ENCODE peak calls at places on chromosomes 4 and X, in ten cellular contexts. B, O, U, M, A, S, G, V, J and C are unnamed samples.

GRCh38 chr4:168857546-168858314 is 152.3 kb downstream of the CBR4 start:
- DNase-seq in U (no peak), A (no peak), B (no peak), J (no peak), V (no peak), S (no peak), G (no peak), M (no peak), O (no peak), C (no peak)

GRCh38 chr4:75671802-75672421 is 1.3 kb downstream of the G3BP2 start:
- DNase-seq in V (no peak), A (no peak), M (no peak), B (no peak), J (no peak), G (peak), S (no peak), U (no peak), O (no peak), C (no peak)

GRCh38 chr4:2646386-2647149 is 109.6 kb downstream of the TNIP2 start:
- DNase-seq in G (no peak), M (no peak), O (no peak), A (no peak), B (no peak), S (no peak), V (no peak), U (no peak), J (peak), C (no peak)

GRCh38 chr4:38567448-38567847 is 96.6 kb upstream of the KLF3 start:
- DNase-seq in O (no peak), U (no peak), S (no peak), J (no peak), G (no peak), M (no peak), B (no peak), A (no peak), V (no peak), C (no peak)

GRCh38 chrX:9866633-9867032 is 80.4 kb downstream of the SHROOM2 start:
- DNase-seq in M (no peak), U (no peak), G (no peak), V (no peak), S (no peak), B (no peak), O (no peak), A (no peak), J (no peak), C (no peak)

GRCh38 chrX:1763294-1763693 is 148.4 kb downstream of the ASMT start:
- DNase-seq in M (no peak), S (no peak), J (no peak), A (no peak), U (no peak), B (no peak), O (no peak), V (no peak), G (no peak), C (no peak)

GRCh38 chrX:21374163-21374993 is at the start of gene CNKSR2:
- DNase-seq in S (peak), B (no peak), A (no peak), O (no peak), V (peak), M (peak), U (peak), J (peak), G (no peak), C (no peak)

GRCh38 chrX:13088155-13088485 is 43.7 kb upstream of the FAM9C start:
- DNase-seq in S (no peak), A (no peak), O (no peak), G (peak), U (no peak), V (no peak), B (no peak), J (peak), M (no peak), C (no peak)

GRCh38 chrX:126165401-126165720 is 728 bp downstream of the DCAF12L2 start:
- DNase-seq in S (no peak), U (no peak), O (no peak), G (no peak), V (no peak), M (no peak), J (peak), A (no peak), B (no peak), C (no peak)

GRCh38 chr4:5888222-5888701 is 4.6 kb downstream of the CRMP1 start:
- DNase-seq in O (no peak), G (no peak), S (peak), V (peak), B (no peak), A (no peak), M (no peak), J (no peak), U (no peak), C (no peak)

GRCh38 chr4:100848865-100849264 is 331.0 kb upstream of the EMCN start:
- DNase-seq in A (no peak), G (peak), B (no peak), S (no peak), M (no peak), O (no peak), V (no peak), U (no peak), J (no peak), C (peak)

GRCh38 chr4:3461515-3462291 is 1.4 kb upstream of the DOK7 start:
- DNase-seq in V (no peak), G (no peak), A (no peak), O (peak), B (peak), M (no peak), U (peak), S (no peak), J (peak), C (no peak)

GRCh38 chr4:931194-931959 is 739 bp downstream of the GAK start:
- DNase-seq in A (peak), V (peak), S (no peak), O (no peak), M (no peak), U (no peak), G (peak), J (no peak), B (no peak), C (no peak)

GRCh38 chr4:184732126-184732525 is 1.8 kb downstream of the CENPU start:
- DNase-seq in O (peak), V (no peak), M (no peak), U (no peak), A (no peak), B (peak), G (no peak), S (peak), J (no peak), C (no peak)

GRCh38 chrX:29662101-29662500 is 553.3 kb upstream of the MAGEB2 start:
- DNase-seq in M (no peak), O (no peak), U (no peak), S (no peak), G (no peak), J (no peak), A (peak), B (no peak), V (no peak), C (no peak)

GRCh38 chr4:81818385-81818784 is 346.7 kb upstream of the RASGEF1B start:
- DNase-seq in S (no peak), M (no peak), O (no peak), V (no peak), U (no peak), B (no peak), G (no peak), J (no peak), A (no peak), C (no peak)

GRCh38 chr4:33052241-33052640 is 2332.1 kb downstream of the PCDH7 start:
- DNase-seq in A (no peak), B (no peak), U (no peak), J (no peak), M (no peak), G (no peak), V (no peak), S (no peak), O (no peak), C (no peak)

GRCh38 chr4:7295917-7296660 is 103.8 kb downstream of the SORCS2 start:
- DNase-seq in A (peak), M (no peak), J (no peak), G (peak), U (peak), O (no peak), V (peak), S (no peak), B (peak), C (peak)

GRCh38 chrX:111407948-111408347 is 4.0 kb downstream of the DCX start:
- DNase-seq in A (no peak), J (no peak), O (no peak), V (no peak), B (no peak), U (no peak), G (no peak), S (no peak), M (no peak), C (no peak)

GRCh38 chrX:154411981-154412340 is 622 bp downstream of the TAFAZZIN start:
- DNase-seq in M (peak), O (peak), S (peak), V (peak), U (peak), A (peak), B (peak), G (peak), J (peak), C (no peak)

GRCh38 chr4:98558770-98559169 is 99.6 kb downstream of the TSPAN5 start:
- DNase-seq in M (no peak), J (no peak), V (no peak), O (no peak), U (no peak), S (no peak), B (no peak), A (no peak), G (no peak), C (no peak)

GRCh38 chrX:97126020-97126419 is 242.3 kb downstream of the RPA4 start:
- DNase-seq in A (no peak), B (no peak), S (no peak), U (no peak), V (no peak), G (no peak), M (no peak), J (no peak), O (no peak), C (no peak)

GRCh38 chrX:1283750-1284149 is 15.1 kb downstream of the CSF2RA start:
- DNase-seq in J (no peak), O (no peak), G (no peak), U (no peak), V (no peak), S (no peak), M (no peak), B (no peak), A (no peak), C (no peak)

GRCh38 chr4:123545569-123546122 is 149.1 kb downstream of the SPRY1 start:
- DNase-seq in S (no peak), G (no peak), O (no peak), M (no peak), U (no peak), J (no peak), B (no peak), V (no peak), A (no peak), C (no peak)

GRCh38 chr4:3065551-3065950 is 8.8 kb downstream of the HTT-AS start:
- DNase-seq in U (no peak), J (peak), A (no peak), M (no peak), G (no peak), O (no peak), S (no peak), V (no peak), B (no peak), C (no peak)

GRCh38 chr4:101183658-101184373 is 163.5 kb downstream of the PPP3CA start:
- DNase-seq in J (no peak), S (no peak), V (no peak), U (no peak), G (no peak), M (no peak), B (no peak), A (no peak), O (no peak), C (no peak)

GRCh38 chr4:125323547-125324100 is 8.9 kb downstream of the FAT4 start:
- DNase-seq in J (no peak), A (peak), M (no peak), U (no peak), S (no peak), G (no peak), B (no peak), O (no peak), V (no peak), C (no peak)

GRCh38 chrX:155263854-155264628 is at the start of gene RAB39B:
- DNase-seq in A (peak), J (peak), S (peak), U (peak), M (peak), B (peak), G (no peak), O (peak), V (peak), C (no peak)

GRCh38 chr4:108030332-108030731 is 40.6 kb downstream of the HADH start:
- DNase-seq in V (peak), O (no peak), G (peak), S (peak), U (peak), M (peak), J (no peak), A (no peak), B (no peak), C (peak)